ENCODE peak calls at places on chromosomes 6 and 20, in seven cellular contexts. E is A549, L is K562, J is HCT116, H is HepG2, P is H1, M is GM12878. T is an unnamed sample.

GRCh38 chr20:36262440-36262839 is 26.2 kb downstream of the AAR2 start:
- DNase-seq in E (no peak), L (no peak), J (no peak), H (no peak), P (no peak), M (no peak), T (no peak)

GRCh38 chr20:24934101-24934661 is 14.9 kb upstream of the CST7 start:
- DNase-seq in E (no peak), L (no peak), J (no peak), H (no peak), P (no peak), M (no peak), T (no peak)

GRCh38 chr6:42963855-42964605 is 3.5 kb downstream of the GNMT start:
- DNase-seq in E (peak), L (peak), J (no peak), H (peak), P (peak), M (no peak), T (peak)

GRCh38 chr6:110357696-110358535 is at the start of gene METTL24:
- DNase-seq in E (no peak), L (no peak), J (no peak), H (no peak), P (peak), M (no peak), T (no peak)

GRCh38 chr20:58553841-58554240 is 38.6 kb upstream of the APCDD1L start:
- DNase-seq in E (no peak), L (no peak), J (no peak), H (no peak), P (no peak), M (no peak), T (peak)

GRCh38 chr20:8837396-8837795 is 231.5 kb upstream of the PLCB4 start:
- DNase-seq in E (peak), L (no peak), J (no peak), H (peak), P (no peak), M (no peak), T (peak)

GRCh38 chr6:39130691-39131090 is 15.7 kb upstream of the SAYSD1 start:
- DNase-seq in E (no peak), L (no peak), J (no peak), H (no peak), P (no peak), M (no peak), T (no peak)

GRCh38 chr20:33769032-33769431 is 37.2 kb downstream of the ZNF341 start:
- DNase-seq in E (no peak), L (no peak), J (no peak), H (no peak), P (no peak), M (no peak), T (no peak)

GRCh38 chr6:17093692-17094091 is 8.2 kb upstream of the STMND1 start:
- DNase-seq in E (no peak), L (peak), J (no peak), H (no peak), P (no peak), M (no peak), T (no peak)

GRCh38 chr6:36599791-36600209 is 5.6 kb downstream of the SRSF3 start:
- DNase-seq in E (peak), L (no peak), J (no peak), H (no peak), P (peak), M (no peak), T (peak)

GRCh38 chr20:21048841-21049273 is 57.3 kb downstream of the LINC00237 start:
- DNase-seq in E (peak), L (peak), J (peak), H (peak), P (peak), M (no peak), T (no peak)

GRCh38 chr20:31605031-31605901 is at the start of gene ID1:
- DNase-seq in E (peak), L (peak), J (peak), H (peak), P (peak), M (no peak), T (peak)

GRCh38 chr20:53738039-53738944 is 144.7 kb upstream of the ZNF217 start:
- DNase-seq in E (peak), L (peak), J (no peak), H (peak), P (no peak), M (no peak), T (peak)

GRCh38 chr6:168684906-168685305 is 243.9 kb downstream of the SMOC2 start:
- DNase-seq in E (no peak), L (no peak), J (no peak), H (no peak), P (no peak), M (no peak), T (no peak)

GRCh38 chr20:20375862-20376261 is 8.0 kb downstream of the INSM1 start:
- DNase-seq in E (no peak), L (no peak), J (no peak), H (no peak), P (no peak), M (no peak), T (no peak)

GRCh38 chr6:72974276-72974675 is 251.0 kb downstream of the KHDC1L start:
- DNase-seq in E (no peak), L (no peak), J (no peak), H (no peak), P (no peak), M (no peak), T (no peak)

GRCh38 chr20:48180637-48181036 is 395.4 kb upstream of the SULF2 start:
- DNase-seq in E (peak), L (no peak), J (no peak), H (peak), P (no peak), M (no peak), T (peak)

GRCh38 chr6:101926149-101926925 is 532.8 kb downstream of the GRIK2 start:
- DNase-seq in E (peak), L (no peak), J (no peak), H (no peak), P (no peak), M (no peak), T (peak)

GRCh38 chr6:165574770-165575549 is 88.1 kb downstream of the PDE10A start:
- DNase-seq in E (peak), L (no peak), J (peak), H (no peak), P (no peak), M (no peak), T (peak)

DNA sequence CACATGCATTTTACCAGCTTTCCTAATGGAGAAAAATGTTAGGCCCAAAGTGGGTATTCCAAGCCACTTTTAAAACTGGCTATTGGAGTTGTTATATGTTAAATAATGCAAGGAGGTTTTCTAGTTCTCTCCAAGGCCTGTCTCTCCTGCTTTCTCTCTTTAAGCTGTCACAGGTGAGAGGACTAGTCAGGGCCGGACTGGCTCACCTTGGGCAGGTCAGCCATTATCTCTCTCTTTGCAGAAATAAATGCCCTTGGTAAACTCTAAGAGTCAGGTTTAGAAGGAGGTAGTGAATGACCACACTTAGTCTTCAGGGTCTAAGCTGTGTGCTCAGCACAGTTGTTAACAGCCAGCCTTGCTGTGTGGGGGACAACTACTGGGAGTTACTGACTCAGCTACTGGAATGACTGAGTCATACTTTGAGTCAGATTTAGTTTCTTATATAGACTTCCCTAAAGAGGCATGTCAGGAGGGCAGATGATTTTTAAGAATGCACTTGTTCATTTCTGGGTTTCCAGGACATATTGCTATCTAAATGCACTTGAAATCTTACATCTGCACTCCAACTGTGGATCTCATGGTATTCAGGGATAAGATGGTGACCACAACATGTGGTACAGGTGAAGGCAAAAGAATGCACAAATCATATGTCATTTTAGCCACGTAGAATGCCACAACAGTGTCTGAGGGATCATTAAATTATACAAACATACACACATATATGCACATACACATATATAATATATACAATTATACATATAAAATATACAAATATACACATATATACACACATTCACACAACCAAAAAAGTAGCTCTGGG is 719.4 kb downstream of the EPM2A start:
- DNase-seq in E (peak), L (peak), J (peak), H (no peak), P (no peak), M (peak), T (peak)
- TF ChIP-seq CEBPB in E (no peak), L (no peak), J (peak), H (no peak), P (no peak), M (no peak), T (no peak)

GRCh38 chr6:82072771-82073170 is 174.8 kb downstream of the IBTK start:
- DNase-seq in E (no peak), L (no peak), J (no peak), H (no peak), P (no peak), M (no peak), T (peak)
- TF ChIP-seq CEBPB in E (no peak), L (no peak), J (no peak), H (no peak), P (no peak), M (no peak), T (no peak)

GRCh38 chr20:1820137-1821074 is 74.8 kb upstream of the SIRPA start:
- DNase-seq in E (no peak), L (no peak), J (no peak), H (no peak), P (no peak), M (no peak), T (peak)
- TF ChIP-seq CEBPB in E (no peak), L (no peak), J (no peak), H (no peak), P (no peak), M (no peak), T (no peak)

DNA sequence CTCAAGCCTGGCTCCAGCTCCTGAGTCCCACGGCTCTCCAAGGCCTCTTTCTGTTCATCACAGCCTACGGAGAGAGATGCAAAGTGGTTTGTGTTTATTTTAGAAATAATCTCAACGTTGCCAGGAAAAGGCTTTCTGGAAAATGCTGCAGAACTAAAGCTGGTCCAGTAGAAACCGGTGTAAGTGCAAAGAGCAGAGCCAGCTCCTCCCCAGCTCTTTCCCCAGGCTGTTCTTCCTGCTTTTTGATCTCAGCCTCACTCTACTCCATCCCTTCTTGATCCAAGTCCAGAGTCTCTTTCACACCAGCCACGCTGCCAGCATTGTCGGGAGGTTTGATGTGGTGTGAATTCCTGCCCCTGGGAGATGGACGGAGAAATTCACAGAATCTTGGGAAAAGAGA is 69.8 kb downstream of the TMEM170B start:
- DNase-seq in E (no peak), L (no peak), J (no peak), H (no peak), P (no peak), M (no peak), T (peak)
- TF ChIP-seq CEBPB in E (no peak), L (no peak), J (no peak), H (no peak), P (no peak), M (no peak), T (no peak)

GRCh38 chr20:1377341-1377871 is 15.4 kb downstream of the FKBP1A start:
- DNase-seq in E (no peak), L (no peak), J (no peak), H (no peak), P (no peak), M (no peak), T (no peak)

GRCh38 chr20:1376007-1376406 is 16.8 kb downstream of the FKBP1A start:
- DNase-seq in E (no peak), L (no peak), J (no peak), H (no peak), P (peak), M (no peak), T (no peak)

GRCh38 chr20:1375515-1375914 is 17.3 kb downstream of the FKBP1A start:
- DNase-seq in E (no peak), L (no peak), J (no peak), H (no peak), P (peak), M (no peak), T (peak)

GRCh38 chr20:1376453-1377270 is 16.2 kb downstream of the FKBP1A start:
- DNase-seq in E (no peak), L (no peak), J (no peak), H (no peak), P (no peak), M (no peak), T (no peak)

DNA sequence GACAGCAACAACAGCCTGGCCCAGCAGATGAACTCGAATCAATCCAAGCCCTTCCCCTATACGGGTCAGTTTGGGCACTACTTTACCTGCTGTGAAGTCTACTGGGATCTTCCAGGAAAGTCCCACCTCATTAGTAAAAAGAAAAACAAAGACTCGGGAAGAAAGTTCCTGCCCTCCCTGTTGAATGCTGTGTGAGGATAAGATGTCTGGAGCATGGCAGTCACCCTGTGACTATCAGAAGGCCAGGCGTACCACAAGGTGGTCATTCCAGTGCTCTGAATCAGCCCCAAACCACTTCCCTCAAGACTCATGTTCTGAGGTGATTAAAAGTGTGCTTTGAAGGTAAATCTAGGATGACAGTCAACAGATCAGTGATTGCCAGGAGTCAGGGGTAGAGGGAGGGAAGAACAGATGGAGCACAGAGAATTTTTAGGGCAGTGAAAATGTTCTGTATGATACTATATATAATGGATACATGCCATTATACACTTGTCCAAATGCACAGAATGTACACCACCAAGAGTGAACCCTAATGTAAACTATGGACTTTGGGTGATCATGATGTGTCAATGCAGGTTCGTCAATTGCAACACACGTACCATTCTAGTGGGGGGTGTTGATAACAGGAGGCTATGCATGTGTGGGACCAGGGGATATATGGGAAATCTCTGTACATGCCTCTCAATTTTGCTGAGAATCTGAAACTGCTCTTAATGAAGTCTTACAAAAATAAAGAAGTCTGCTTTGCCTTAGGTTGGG is 14.7 kb downstream of the FKBP1A start:
- DNase-seq in E (no peak), L (peak), J (peak), H (peak), P (no peak), M (no peak), T (peak)
- TF ChIP-seq CEBPB in E (no peak), L (no peak), J (no peak), H (peak), P (no peak), M (no peak), T (peak)

GRCh38 chr6:107198631-107199416 is 83.5 kb upstream of the BEND3 start:
- DNase-seq in E (no peak), L (no peak), J (no peak), H (no peak), P (no peak), M (no peak), T (no peak)

GRCh38 chr6:107205062-107205461 is 89.7 kb upstream of the BEND3 start:
- DNase-seq in E (no peak), L (no peak), J (no peak), H (no peak), P (no peak), M (no peak), T (no peak)

GRCh38 chr6:107207251-107207890 is 92.1 kb upstream of the BEND3 start:
- DNase-seq in E (no peak), L (no peak), J (no peak), H (no peak), P (no peak), M (no peak), T (no peak)

DNA sequence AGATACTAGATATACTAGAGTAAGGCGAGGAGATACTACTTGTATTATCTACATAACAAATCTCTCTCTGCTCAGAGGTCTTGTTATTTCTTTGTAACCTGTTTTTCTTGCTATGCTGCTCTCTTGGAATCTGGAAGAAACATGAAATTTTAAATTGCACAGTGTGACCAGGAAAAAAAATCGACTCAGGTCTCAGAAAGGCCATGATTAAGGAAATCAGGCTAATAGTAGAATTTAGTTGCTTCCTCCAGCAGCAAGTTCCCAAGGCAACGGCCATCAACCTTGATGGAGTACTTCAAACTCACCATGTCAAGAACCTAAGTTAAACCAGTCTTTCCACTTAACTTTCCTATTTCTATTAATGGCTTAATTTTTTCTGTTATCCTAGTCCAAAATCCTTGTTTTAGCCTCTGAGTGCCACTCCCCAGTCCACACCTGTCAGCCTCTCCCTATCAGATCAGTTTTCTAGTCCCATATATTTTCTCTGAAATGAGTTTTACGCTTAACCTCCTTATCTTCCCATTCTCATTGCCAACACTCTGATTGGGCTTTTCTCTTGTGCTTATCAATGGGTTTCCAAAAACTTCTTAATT is 87.7 kb upstream of the BEND3 start:
- DNase-seq in E (no peak), L (no peak), J (no peak), H (no peak), P (no peak), M (no peak), T (no peak)
- TF ChIP-seq CEBPB in E (no peak), L (no peak), J (no peak), H (no peak), P (no peak), M (no peak), T (no peak)

GRCh38 chr20:18633411-18633810 is 45.6 kb downstream of the DTD1 start:
- DNase-seq in E (no peak), L (no peak), J (no peak), H (no peak), P (no peak), M (no peak), T (no peak)

GRCh38 chr20:18625907-18626655 is 38.2 kb downstream of the DTD1 start:
- DNase-seq in E (no peak), L (no peak), J (no peak), H (no peak), P (no peak), M (no peak), T (no peak)

GRCh38 chr20:18632196-18632789 is 44.4 kb downstream of the DTD1 start:
- DNase-seq in E (peak), L (peak), J (peak), H (peak), P (peak), M (no peak), T (peak)

GRCh38 chr20:18624948-18625347 is 37.1 kb downstream of the DTD1 start:
- DNase-seq in E (no peak), L (peak), J (no peak), H (no peak), P (no peak), M (no peak), T (no peak)

GRCh38 chr20:18628330-18628941 is 40.6 kb downstream of the DTD1 start:
- DNase-seq in E (peak), L (peak), J (no peak), H (peak), P (peak), M (no peak), T (no peak)
- TF ChIP-seq CEBPB in E (no peak), L (no peak), J (no peak), H (no peak), P (no peak), M (no peak), T (no peak)

GRCh38 chr6:34157236-34157830 is 11.4 kb upstream of the GRM4 start:
- DNase-seq in E (no peak), L (no peak), J (no peak), H (no peak), P (peak), M (no peak), T (no peak)
- TF ChIP-seq CEBPB in E (no peak), L (no peak), J (no peak), H (no peak), P (no peak), M (no peak), T (no peak)

GRCh38 chr6:76790881-76791280 is 672.4 kb downstream of the HTR1B start:
- DNase-seq in E (no peak), L (no peak), J (no peak), H (no peak), P (no peak), M (no peak), T (no peak)
- TF ChIP-seq CEBPB in E (no peak), L (no peak), J (no peak), H (no peak), P (no peak), M (no peak), T (no peak)

DNA sequence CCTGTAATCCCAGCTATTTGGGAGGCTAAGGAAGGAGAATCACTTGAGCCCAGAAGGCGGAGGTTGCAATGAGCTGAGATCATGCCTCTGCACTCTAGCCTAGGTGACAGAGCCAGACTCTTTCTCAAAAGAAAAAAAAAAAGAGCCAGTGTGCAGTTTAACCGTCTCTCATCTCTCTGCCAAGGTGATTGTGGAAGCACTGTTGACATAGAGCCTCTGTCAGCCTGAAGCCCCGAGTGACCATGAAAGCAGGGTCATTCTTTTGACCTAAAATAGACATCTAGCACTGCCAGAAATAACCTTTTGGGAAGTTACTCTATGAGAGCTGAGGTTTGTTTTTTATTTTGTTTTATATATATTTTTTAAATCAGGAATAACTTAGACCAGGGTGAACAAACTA is 7.4 kb downstream of the DEFB127 start:
- DNase-seq in E (no peak), L (no peak), J (no peak), H (no peak), P (no peak), M (no peak), T (no peak)
- TF ChIP-seq CEBPB in E (no peak), L (no peak), J (no peak), H (no peak), P (no peak), M (no peak), T (no peak)

T was measured in IMR-90.